ENCODE peak calls at places on chromosomes 4 and X, in eight cellular contexts. W, M, O, N, H, D, S and R are unnamed samples.

GRCh38 chr4:157674699-157675098 is 454.2 kb downstream of the GRIA2 start:
- DNase-seq in W (no peak), M (no peak), O (no peak), N (no peak), H (no peak), D (no peak), S (no peak), R (no peak)

GRCh38 chr4:120331486-120332281 is 265.0 kb upstream of the MAD2L1 start:
- DNase-seq in W (no peak), M (no peak), O (no peak), N (no peak), H (no peak), D (no peak), S (no peak), R (no peak)

GRCh38 chrX:48890296-48890925 is 7.2 kb downstream of the TIMM17B start:
- DNase-seq in W (no peak), M (no peak), O (no peak), N (no peak), H (no peak), D (no peak), S (no peak), R (no peak)

GRCh38 chr4:108335081-108335480 is 166.3 kb upstream of the LEF1 start:
- DNase-seq in W (no peak), M (no peak), O (no peak), N (no peak), H (no peak), D (no peak), S (no peak), R (no peak)

GRCh38 chrX:55057691-55058249 is 17.1 kb upstream of the PAGE2B start:
- DNase-seq in W (peak), M (peak), O (no peak), N (peak), H (peak), D (peak), S (no peak), R (peak)

GRCh38 chr4:53541577-53542206 is 49.6 kb downstream of the LNX1 start:
- DNase-seq in W (peak), M (peak), O (no peak), N (no peak), H (no peak), D (no peak), S (no peak), R (no peak)

GRCh38 chr4:158316264-158316663 is 106.0 kb downstream of the TMEM144 start:
- DNase-seq in W (peak), M (no peak), O (no peak), N (no peak), H (no peak), D (no peak), S (no peak), R (no peak)

GRCh38 chr4:177047070-177047850 is 254.5 kb upstream of the VEGFC start:
- DNase-seq in W (peak), M (peak), O (no peak), N (peak), H (peak), D (peak), S (no peak), R (peak)

GRCh38 chrX:39782276-39782675 is 315.5 kb downstream of the BCOR start:
- DNase-seq in W (no peak), M (no peak), O (no peak), N (no peak), H (no peak), D (no peak), S (no peak), R (peak)

GRCh38 chrX:140425712-140426395 is 79.0 kb downstream of the SOX3 start:
- DNase-seq in W (no peak), M (no peak), O (no peak), N (no peak), H (no peak), D (no peak), S (no peak), R (no peak)

GRCh38 chrX:107135965-107136307 is 17.3 kb upstream of the RBM41 start:
- DNase-seq in W (no peak), M (no peak), O (no peak), N (no peak), H (no peak), D (no peak), S (no peak), R (no peak)

GRCh38 chrX:28312965-28313364 is 274.3 kb upstream of the IL1RAPL1 start:
- DNase-seq in W (peak), M (no peak), O (no peak), N (no peak), H (no peak), D (no peak), S (no peak), R (no peak)

GRCh38 chrX:28312259-28312658 is 275.0 kb upstream of the IL1RAPL1 start:
- DNase-seq in W (no peak), M (no peak), O (no peak), N (no peak), H (no peak), D (no peak), S (no peak), R (no peak)
- TF ChIP-seq USF2 in W (no peak), M (no peak), O (no peak), N (no peak), H (no peak), D (no peak), S (no peak), R (no peak)

GRCh38 chrX:3094261-3094660 is 53.0 kb downstream of the ARSF start:
- DNase-seq in W (no peak), M (no peak), O (no peak), N (peak), H (no peak), D (no peak), S (no peak), R (no peak)
- TF ChIP-seq USF2 in W (no peak), M (no peak), O (no peak), N (no peak), H (no peak), D (no peak), S (no peak), R (no peak)

GRCh38 chrX:153460826-153461225 is 9.6 kb downstream of the HAUS7 start:
- DNase-seq in W (peak), M (peak), O (no peak), N (peak), H (peak), D (peak), S (no peak), R (peak)
- TF ChIP-seq USF2 in W (no peak), M (no peak), O (no peak), N (no peak), H (no peak), D (no peak), S (no peak), R (no peak)

GRCh38 chr4:4861592-4862551 is 2.4 kb downstream of the MSX1 start:
- DNase-seq in W (no peak), M (no peak), O (no peak), N (no peak), H (no peak), D (no peak), S (no peak), R (no peak)
- TF ChIP-seq USF2 in W (no peak), M (no peak), O (no peak), N (no peak), H (no peak), D (no peak), S (no peak), R (no peak)

DNA sequence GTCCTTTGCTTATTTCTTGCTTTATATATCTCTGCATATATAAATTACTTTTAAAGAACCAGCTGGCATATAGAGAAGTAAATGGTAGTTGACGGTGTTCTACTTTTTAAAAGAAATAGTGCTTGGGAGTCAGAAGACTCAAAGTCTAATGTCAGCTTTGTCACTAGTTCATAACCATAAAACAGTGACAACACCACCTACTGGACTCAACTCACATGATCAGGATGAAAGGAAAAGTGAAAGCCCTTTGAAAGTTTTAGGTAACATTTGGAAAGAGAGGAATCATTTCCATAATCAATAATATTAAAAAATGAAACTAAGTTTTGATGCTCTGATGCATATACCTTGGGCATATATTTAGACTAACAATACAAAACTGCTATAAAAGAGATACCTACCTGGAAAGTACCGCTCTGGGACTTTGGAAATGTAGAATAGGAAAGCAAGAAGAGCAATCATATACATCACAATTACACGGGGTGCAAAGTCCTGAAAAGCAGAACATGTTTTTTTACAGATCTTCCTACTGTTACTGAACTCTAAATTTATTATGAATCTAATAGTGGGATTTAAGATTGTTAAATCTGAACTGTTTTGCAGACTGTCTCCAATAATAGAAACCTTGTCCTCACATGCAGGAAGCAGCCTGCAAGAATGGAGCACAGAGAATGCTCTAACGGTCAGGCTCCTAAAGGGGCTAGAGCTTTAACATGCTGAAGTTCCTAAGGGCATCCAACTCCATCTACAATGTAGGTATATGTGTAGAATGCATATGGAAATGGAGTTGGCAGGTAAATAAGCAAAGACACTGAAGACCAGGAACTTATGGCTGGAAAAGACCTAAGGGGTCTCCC is 15.6 kb downstream of the PAQR3 start:
- DNase-seq in W (no peak), M (no peak), O (no peak), N (peak), H (no peak), D (peak), S (no peak), R (no peak)
- TF ChIP-seq USF2 in W (no peak), M (no peak), O (no peak), N (no peak), H (no peak), D (no peak), S (no peak), R (no peak)

GRCh38 chrX:13090261-13091110 is 46.1 kb upstream of the FAM9C start:
- DNase-seq in W (peak), M (no peak), O (no peak), N (no peak), H (peak), D (peak), S (no peak), R (no peak)

GRCh38 chrX:13088155-13088485 is 43.7 kb upstream of the FAM9C start:
- DNase-seq in W (no peak), M (no peak), O (no peak), N (no peak), H (no peak), D (no peak), S (no peak), R (no peak)

GRCh38 chrX:13092455-13092941 is 48.1 kb upstream of the FAM9C start:
- DNase-seq in W (no peak), M (no peak), O (peak), N (no peak), H (no peak), D (no peak), S (no peak), R (no peak)

GRCh38 chrX:13093489-13094140 is 49.2 kb upstream of the FAM9C start:
- DNase-seq in W (no peak), M (no peak), O (no peak), N (no peak), H (no peak), D (no peak), S (no peak), R (no peak)

DNA sequence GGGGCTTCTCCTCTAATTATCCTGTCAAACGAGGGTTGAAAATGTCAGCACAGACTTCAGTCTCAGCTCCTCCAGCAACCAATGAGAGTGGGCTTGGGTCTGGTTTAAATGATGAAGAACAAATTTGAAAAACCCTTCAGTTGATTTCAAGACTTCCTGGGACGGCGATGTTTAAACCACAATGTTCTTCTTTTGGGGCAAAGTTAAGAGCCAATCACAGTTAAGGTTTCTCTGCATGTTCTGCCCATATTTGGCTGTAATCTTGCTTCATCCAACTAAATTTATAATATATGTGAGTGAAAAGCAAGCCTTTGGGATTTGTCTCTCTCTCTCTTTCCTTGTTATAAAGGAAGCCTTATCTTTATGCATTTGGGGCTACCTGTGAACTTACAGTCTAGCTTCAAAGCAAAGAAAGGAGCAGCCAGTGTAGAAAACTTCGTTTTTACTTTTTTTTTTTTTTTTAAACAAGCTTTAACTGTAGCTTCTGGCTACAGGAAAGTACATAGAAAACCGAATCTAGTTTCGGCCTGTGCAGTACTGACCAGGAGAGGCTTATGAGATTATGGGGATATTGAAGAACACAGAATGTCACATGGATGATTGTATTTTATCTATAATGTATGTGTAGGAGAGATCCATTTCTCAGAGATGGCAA is 46.8 kb upstream of the FAM9C start:
- DNase-seq in W (no peak), M (no peak), O (peak), N (no peak), H (no peak), D (no peak), S (no peak), R (no peak)
- TF ChIP-seq USF2 in W (no peak), M (no peak), O (no peak), N (no peak), H (no peak), D (no peak), S (no peak), R (no peak)

GRCh38 chrX:2703991-2704369 is 12.9 kb downstream of the CD99 start:
- DNase-seq in W (no peak), M (no peak), O (no peak), N (no peak), H (no peak), D (no peak), S (no peak), R (no peak)

GRCh38 chrX:2708016-2708415 is 16.9 kb downstream of the CD99 start:
- DNase-seq in W (no peak), M (no peak), O (no peak), N (peak), H (no peak), D (no peak), S (no peak), R (no peak)

GRCh38 chrX:2705036-2705435 is 13.9 kb downstream of the CD99 start:
- DNase-seq in W (no peak), M (no peak), O (no peak), N (no peak), H (no peak), D (no peak), S (no peak), R (no peak)

GRCh38 chrX:2707334-2707760 is 16.3 kb downstream of the CD99 start:
- DNase-seq in W (peak), M (peak), O (peak), N (peak), H (no peak), D (peak), S (peak), R (peak)

GRCh38 chrX:2705461-2705860 is 14.4 kb downstream of the CD99 start:
- DNase-seq in W (no peak), M (no peak), O (no peak), N (no peak), H (no peak), D (no peak), S (no peak), R (no peak)
- TF ChIP-seq USF2 in W (no peak), M (no peak), O (no peak), N (no peak), H (no peak), D (no peak), S (no peak), R (no peak)

GRCh38 chrX:7828594-7828993 is 14.4 kb upstream of the VCX start:
- DNase-seq in W (no peak), M (no peak), O (no peak), N (peak), H (peak), D (peak), S (no peak), R (no peak)
- TF ChIP-seq USF2 in W (no peak), M (no peak), O (no peak), N (no peak), H (no peak), D (no peak), S (no peak), R (no peak)

GRCh38 chrX:65528293-65528692 is 6.3 kb downstream of the LAS1L start:
- DNase-seq in W (no peak), M (no peak), O (no peak), N (no peak), H (no peak), D (no peak), S (no peak), R (no peak)
- TF ChIP-seq USF2 in W (no peak), M (no peak), O (no peak), N (no peak), H (no peak), D (no peak), S (no peak), R (no peak)

GRCh38 chr4:155179216-155179615 is 29.2 kb upstream of the NPY2R start:
- DNase-seq in W (no peak), M (no peak), O (no peak), N (peak), H (no peak), D (no peak), S (no peak), R (no peak)
- TF ChIP-seq USF2 in W (no peak), M (no peak), O (no peak), N (no peak), H (no peak), D (no peak), S (no peak), R (no peak)